ENCODE peak calls at places on chromosomes 4 and X, in six cellular contexts. I is ELF-1, K is Calu3, Z is OCI-LY7, P is nephron progenitor cell, C is NAMALWA. G is an unnamed sample.

GRCh38 chr4:98780111-98780549 is 121.7 kb upstream of the TSPAN5 start:
- DNase-seq in I (peak), K (no peak), Z (no peak), P (no peak), C (no peak), G (no peak)

GRCh38 chrX:45771114-45771513 is 570.4 kb upstream of the DIPK2B start:
- DNase-seq in I (peak), K (peak), Z (no peak), P (no peak), C (no peak), G (no peak)

GRCh38 chr4:180057198-180057821 is 2185.9 kb upstream of the TENM3 start:
- DNase-seq in I (peak), K (no peak), Z (no peak), P (no peak), C (no peak), G (peak)

GRCh38 chrX:125090046-125090445 is 229.6 kb upstream of the TEX13C start:
- DNase-seq in I (no peak), K (no peak), Z (no peak), P (no peak), C (no peak), G (no peak)

GRCh38 chr4:40846556-40846955 is 96.8 kb downstream of the NSUN7 start:
- DNase-seq in I (no peak), K (no peak), Z (no peak), P (no peak), C (no peak), G (no peak)

GRCh38 chr4:122827899-122828601 is 1.4 kb downstream of the FGF2 start:
- DNase-seq in I (peak), K (peak), Z (peak), P (no peak), C (no peak), G (no peak)

GRCh38 chrX:40102393-40103381 is 4.9 kb upstream of the BCOR start:
- DNase-seq in I (peak), K (no peak), Z (no peak), P (no peak), C (no peak), G (no peak)

GRCh38 chrX:43753637-43754036 is 97.5 kb downstream of the MAOA start:
- DNase-seq in I (no peak), K (no peak), Z (no peak), P (no peak), C (no peak), G (no peak)

GRCh38 chrX:35351795-35352483 is 409.3 kb downstream of the FAM47B start:
- DNase-seq in I (no peak), K (no peak), Z (no peak), P (no peak), C (no peak), G (no peak)

GRCh38 chr4:162265802-162266201 is 102.0 kb upstream of the FSTL5 start:
- DNase-seq in I (peak), K (no peak), Z (no peak), P (no peak), C (no peak), G (no peak)

GRCh38 chr4:1226167-1226514 is 22.8 kb downstream of the CTBP1 start:
- DNase-seq in I (no peak), K (no peak), Z (no peak), P (no peak), C (no peak), G (no peak)

GRCh38 chr4:70315928-70316327 is 18.9 kb upstream of the CABS1 start:
- DNase-seq in I (no peak), K (no peak), Z (no peak), P (no peak), C (no peak), G (no peak)

GRCh38 chr4:141458501-141458900 is 177.9 kb upstream of the IL15 start:
- DNase-seq in I (no peak), K (peak), Z (no peak), P (no peak), C (no peak), G (no peak)

GRCh38 chr4:146477054-146477453 is 44.7 kb downstream of the SLC10A7 start:
- DNase-seq in I (no peak), K (no peak), Z (no peak), P (no peak), C (no peak), G (no peak)

GRCh38 chrX:67613366-67613765 is 69.5 kb downstream of the AR start:
- DNase-seq in I (no peak), K (no peak), Z (no peak), P (no peak), C (no peak), G (no peak)

GRCh38 chrX:132953358-132953757 is 5.1 kb downstream of the HS6ST2 start:
- DNase-seq in I (no peak), K (no peak), Z (no peak), P (no peak), C (no peak), G (no peak)

GRCh38 chrX:42540150-42540549 is 237.8 kb downstream of the PPP1R2C start:
- DNase-seq in I (no peak), K (no peak), Z (no peak), P (no peak), C (no peak), G (no peak)

GRCh38 chr4:156193800-156194199 is 240.1 kb upstream of the CTSO start:
- DNase-seq in I (no peak), K (no peak), Z (no peak), P (no peak), C (no peak), G (no peak)

GRCh38 chr4:65083076-65083475 is 587.2 kb downstream of the EPHA5 start:
- DNase-seq in I (peak), K (no peak), Z (no peak), P (no peak), C (no peak), G (no peak)

GRCh38 chrX:131287556-131288179 is 1.4 kb downstream of the IGSF1 start:
- DNase-seq in I (no peak), K (no peak), Z (no peak), P (no peak), C (no peak), G (no peak)

GRCh38 chrX:129606918-129607317 is 47.8 kb downstream of the APLN start:
- DNase-seq in I (peak), K (peak), Z (peak), P (peak), C (peak), G (peak)

GRCh38 chr4:162015090-162015489 is 148.7 kb downstream of the FSTL5 start:
- DNase-seq in I (no peak), K (no peak), Z (no peak), P (no peak), C (no peak), G (no peak)

GRCh38 chrX:134158821-134159512 is 78.0 kb upstream of the CCDC160 start:
- DNase-seq in I (no peak), K (no peak), Z (no peak), P (no peak), C (no peak), G (no peak)

GRCh38 chr4:186832906-186833305 is 109.2 kb upstream of the FAT1 start:
- DNase-seq in I (no peak), K (no peak), Z (no peak), P (no peak), C (no peak), G (no peak)

GRCh38 chr4:153156263-153156662 is 48.0 kb upstream of the TRIM2 start:
- DNase-seq in I (no peak), K (peak), Z (peak), P (peak), C (peak), G (no peak)

GRCh38 chr4:108619372-108620100 is 840 bp upstream of the RPL34 start:
- DNase-seq in I (no peak), K (no peak), Z (no peak), P (no peak), C (peak), G (no peak)